ENCODE peak calls at places on chromosomes 5 and 9, in six cellular contexts. I, L, O, X, D and Y are unnamed samples.

GRCh38 chr5:157999696-158000095 is 140.8 kb upstream of the CLINT1 start:
- DNase-seq in I (no peak), O (no peak), L (no peak), D (no peak), X (no peak), Y (no peak)

GRCh38 chr5:179139936-179140235 is 79.7 kb downstream of the ZNF354C start:
- DNase-seq in L (no peak), X (no peak), D (no peak), I (no peak), O (no peak), Y (no peak)

GRCh38 chr5:1511037-1511436 is 12.7 kb downstream of the LPCAT1 start:
- DNase-seq in L (no peak), X (no peak), I (peak), D (no peak), O (no peak), Y (no peak)

GRCh38 chr9:135554718-135555117 is 6.8 kb upstream of the PAEP start:
- DNase-seq in D (no peak), X (peak), L (no peak), I (no peak), O (no peak), Y (no peak)

GRCh38 chr5:3251784-3252183 is 343.8 kb upstream of the IRX1 start:
- DNase-seq in I (no peak), O (no peak), D (no peak), X (no peak), L (no peak), Y (no peak)

GRCh38 chr5:94192658-94193391 is 425.6 kb downstream of the KIAA0825 start:
- DNase-seq in D (no peak), I (no peak), L (no peak), O (no peak), X (no peak), Y (no peak)

GRCh38 chr5:5154733-5155132 is 14.6 kb downstream of the ADAMTS16 start:
- DNase-seq in D (no peak), O (no peak), X (no peak), L (no peak), I (no peak), Y (no peak)

GRCh38 chr5:11384441-11385250 is 519.6 kb downstream of the CTNND2 start:
- DNase-seq in I (no peak), X (no peak), D (no peak), O (peak), L (no peak), Y (peak)